ENCODE peak calls at places on chromosomes 13 and 19, in six cellular contexts. E is fibroblast of lung; J is aorta; L is AG08395; I is stimulated activated CD8-positive, alpha-beta memory T cell treated with anti-CD3 and anti-CD28 coated beads, Interleukin-15, amount 100 ng/mL, for 24 hours; H is nucleus accumbens. S is an unnamed sample.

GRCh38 chr19:33734913-33735312 is 61.8 kb upstream of the KCTD15 start:
- DNase-seq in E (no peak), J (no peak), L (no peak), I (no peak), H (no peak), S (no peak)

GRCh38 chr13:114281351-114282142 is at the start of gene UPF3A:
- DNase-seq in E (peak; percentile 94), J (peak; percentile 92), L (peak; percentile 91), I (peak; percentile 76), H (peak; percentile 88), S (peak; percentile 32)

GRCh38 chr13:23903906-23904280 is 6.6 kb upstream of the C1QTNF9B start:
- DNase-seq in E (no peak), J (no peak), L (no peak), I (no peak), H (no peak), S (no peak)

GRCh38 chr13:49502954-49503353 is 7.2 kb downstream of the PHF11 start:
- DNase-seq in E (peak; percentile 76), J (no peak), L (peak; percentile 48), I (no peak), H (no peak), S (no peak)

GRCh38 chr13:41675306-41675705 is 218.0 kb downstream of the RGCC start:
- DNase-seq in E (no peak), J (no peak), L (peak; percentile 60), I (no peak), H (no peak), S (no peak)

GRCh38 chr13:32537580-32538233 is 888 bp downstream of the N4BP2L2 start:
- DNase-seq in E (peak; percentile 16), J (peak; percentile 65), L (no peak), I (no peak), H (no peak), S (no peak)

GRCh38 chr13:49869514-49869913 is 66.6 kb downstream of the SPRYD7 start:
- DNase-seq in E (peak; percentile 33), J (no peak), L (peak; percentile 8), I (no peak), H (no peak), S (no peak)

GRCh38 chr13:103188688-103189326 is 122.6 kb upstream of the SLC10A2 start:
- DNase-seq in E (peak; percentile 67), J (no peak), L (no peak), I (no peak), H (no peak), S (peak; percentile 0)

GRCh38 chr19:39163621-39164020 is 33.1 kb upstream of the NCCRP1 start:
- DNase-seq in E (no peak), J (no peak), L (no peak), I (no peak), H (no peak), S (no peak)

GRCh38 chr13:41995946-41996345 is 35.0 kb upstream of the VWA8 start:
- DNase-seq in E (peak; percentile 21), J (no peak), L (no peak), I (peak; percentile 6), H (no peak), S (no peak)

GRCh38 chr13:97478247-97478646 is 44.3 kb downstream of the RAP2A start:
- DNase-seq in E (no peak), J (no peak), L (no peak), I (no peak), H (no peak), S (no peak)

GRCh38 chr19:41863209-41863931 is 3.3 kb downstream of the RPS19 start:
- DNase-seq in E (no peak), J (peak; percentile 68), L (no peak), I (no peak), H (no peak), S (no peak)

GRCh38 chr19:20259615-20260014 is 92.6 kb downstream of the ZNF486 start:
- DNase-seq in E (no peak), J (no peak), L (no peak), I (no peak), H (no peak), S (no peak)

GRCh38 chr13:30338952-30339351 is 31.6 kb upstream of the KATNAL1 start:
- DNase-seq in E (no peak), J (no peak), L (no peak), I (no peak), H (no peak), S (no peak)

GRCh38 chr19:40253611-40254092 is 27.2 kb upstream of the CCNP start:
- DNase-seq in E (no peak), J (no peak), L (no peak), I (no peak), H (no peak), S (no peak)

GRCh38 chr19:48627211-48627864 is 8.0 kb downstream of the SPHK2 start:
- DNase-seq in E (no peak), J (no peak), L (no peak), I (no peak), H (no peak), S (no peak)

GRCh38 chr13:79621902-79622301 is 140.9 kb downstream of the NDFIP2 start:
- DNase-seq in E (no peak), J (no peak), L (no peak), I (no peak), H (no peak), S (no peak)

GRCh38 chr13:26837997-26838396 is 77.4 kb upstream of the GPR12 start:
- DNase-seq in E (no peak), J (no peak), L (no peak), I (no peak), H (no peak), S (no peak)

GRCh38 chr13:85544756-85545155 is 254.5 kb downstream of the SLITRK6 start:
- DNase-seq in E (no peak), J (no peak), L (no peak), I (no peak), H (no peak), S (no peak)